ENCODE peak calls at places on chromosome X, in four cellular contexts. Z is HCT116, K is hepatocyte, Q is fibroblast of lung. L is an unnamed sample.

GRCh38 chrX:155662297-155662696 is 49.5 kb upstream of the TMLHE start:
- DNase-seq in K (no peak), Q (no peak), Z (no peak), L (peak)

GRCh38 chrX:78886550-78886949 is 58.6 kb upstream of the P2RY10 start:
- DNase-seq in Z (no peak), Q (no peak), K (peak), L (peak)

GRCh38 chrX:149903889-149904748 is 23.1 kb downstream of the MAGEA8 start:
- DNase-seq in K (peak), Z (no peak), Q (peak), L (peak)

GRCh38 chrX:149504226-149504914 is 736 bp downstream of the IDS start:
- DNase-seq in K (peak), Z (no peak), Q (no peak), L (peak)

GRCh38 chrX:134880866-134881265 is 109.9 kb upstream of the SMIM10 start:
- DNase-seq in K (no peak), Q (peak), Z (no peak), L (no peak)

GRCh38 chrX:85516131-85516530 is 136.7 kb upstream of the POF1B start:
- DNase-seq in Q (no peak), K (no peak), Z (no peak), L (no peak)

GRCh38 chrX:54452920-54453319 is 12.7 kb downstream of the TSR2 start:
- DNase-seq in Z (no peak), Q (peak), K (peak), L (peak)

GRCh38 chrX:136255543-136255942 is 4.3 kb upstream of the MAP7D3 start:
- DNase-seq in Z (no peak), K (no peak), Q (peak), L (no peak)

GRCh38 chrX:40102393-40103381 is 4.9 kb upstream of the BCOR start:
- DNase-seq in K (peak), Q (no peak), Z (no peak), L (no peak)

GRCh38 chrX:56279869-56280268 is 47.7 kb downstream of the KLF8 start:
- DNase-seq in K (no peak), Q (no peak), Z (no peak), L (no peak)

GRCh38 chrX:115642895-115643530 is 82.0 kb downstream of the PLS3 start:
- DNase-seq in Q (peak), K (peak), Z (peak), L (peak)

GRCh38 chrX:17082831-17083230 is 136.4 kb downstream of the REPS2 start:
- DNase-seq in K (peak), Q (peak), Z (peak), L (peak)

GRCh38 chrX:23887448-23887847 is 20.3 kb downstream of the APOO start:
- DNase-seq in Q (no peak), Z (no peak), K (no peak), L (no peak)

GRCh38 chrX:106608016-106608415 is 3.8 kb upstream of the RADX start:
- DNase-seq in Z (no peak), K (no peak), Q (no peak), L (no peak)

GRCh38 chrX:136353519-136354095 is 52.8 kb downstream of the ADGRG4 start:
- DNase-seq in K (no peak), Z (peak), Q (no peak), L (no peak)

GRCh38 chrX:24285082-24285481 is 28.8 kb downstream of the SUPT20HL2 start:
- DNase-seq in K (no peak), Q (no peak), Z (no peak), L (peak)

GRCh38 chrX:153519569-153520285 is 2.3 kb downstream of the ATP2B3 start:
- DNase-seq in K (no peak), Q (peak), Z (no peak), L (no peak)

GRCh38 chrX:153517421-153517820 is at the start of gene ATP2B3:
- DNase-seq in Z (no peak), Q (no peak), K (no peak), L (no peak)

GRCh38 chrX:153520286-153520917 is 3.0 kb downstream of the ATP2B3 start:
- DNase-seq in K (no peak), Z (no peak), Q (no peak), L (no peak)

GRCh38 chrX:153516055-153516454 is 1.4 kb upstream of the ATP2B3 start:
- DNase-seq in Z (no peak), Q (no peak), K (no peak), L (no peak)

GRCh38 chrX:153517941-153518834 is 746 bp downstream of the ATP2B3 start:
- DNase-seq in Z (no peak), Q (no peak), K (no peak), L (no peak)
- TF ChIP-seq EZH2 in Z (no peak), Q (peak), K (no peak), L (no peak)

GRCh38 chrX:13569479-13570244 is at the start of gene EGFL6:
- DNase-seq in Q (no peak), K (peak), Z (no peak), L (no peak)
- TF ChIP-seq EZH2 in Q (no peak), K (no peak), Z (no peak), L (no peak)

GRCh38 chrX:642436-643210 is 12.0 kb downstream of the SHOX start:
- DNase-seq in Q (no peak), Z (no peak), K (no peak), L (no peak)

GRCh38 chrX:643911-644303 is 13.3 kb downstream of the SHOX start:
- DNase-seq in K (no peak), Q (no peak), Z (no peak), L (no peak)

GRCh38 chrX:646228-646495 is 15.6 kb downstream of the SHOX start:
- DNase-seq in Q (no peak), K (no peak), Z (no peak), L (no peak)

GRCh38 chrX:645024-645376 is 14.4 kb downstream of the SHOX start:
- DNase-seq in Z (no peak), K (peak), Q (no peak), L (no peak)

GRCh38 chrX:644304-645023 is 13.9 kb downstream of the SHOX start:
- DNase-seq in K (no peak), Q (no peak), Z (no peak), L (no peak)
- TF ChIP-seq EZH2 in K (peak), Q (no peak), Z (no peak), L (no peak)

DNA sequence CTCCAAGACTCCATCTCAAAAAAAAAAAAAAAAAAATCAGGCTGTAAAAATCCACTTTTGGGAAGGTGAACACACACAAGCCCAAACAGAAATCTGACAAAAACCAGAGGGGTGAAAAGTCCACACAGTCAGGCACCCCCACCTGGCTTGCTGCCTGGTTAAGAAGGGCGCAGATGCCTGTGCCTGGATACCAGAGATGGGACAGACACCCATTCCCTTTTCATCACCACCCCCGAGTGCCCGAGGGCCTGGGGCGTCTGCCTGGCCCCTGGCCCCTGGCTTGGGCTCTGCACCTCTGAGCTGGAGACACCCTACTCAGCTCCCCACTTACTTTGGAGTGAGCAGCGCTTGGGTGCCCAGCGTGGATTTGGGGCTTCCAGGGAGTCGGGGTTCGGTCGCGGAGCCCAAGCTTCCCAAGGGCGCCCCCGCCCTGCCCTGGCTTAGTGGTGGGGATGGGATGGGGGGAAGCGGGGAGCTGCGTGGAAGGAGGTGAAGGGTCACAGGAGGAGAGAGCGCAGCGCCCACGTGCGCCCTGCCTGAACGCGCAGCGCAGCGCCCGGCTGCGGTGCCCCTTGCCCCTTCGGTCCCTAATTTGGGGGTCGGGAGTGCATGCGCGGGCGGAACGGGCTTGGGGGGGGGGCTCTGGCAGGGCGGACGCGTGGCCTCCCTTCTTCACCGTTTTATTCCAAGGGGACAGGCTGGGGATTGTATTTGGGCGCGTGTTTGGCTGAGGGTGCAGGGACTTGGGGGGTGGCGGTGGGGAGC is 11.3 kb downstream of the SHOX start:
- DNase-seq in Z (no peak), K (no peak), Q (no peak), L (no peak)
- TF ChIP-seq EZH2 in Z (no peak), K (no peak), Q (no peak), L (no peak)

DNA sequence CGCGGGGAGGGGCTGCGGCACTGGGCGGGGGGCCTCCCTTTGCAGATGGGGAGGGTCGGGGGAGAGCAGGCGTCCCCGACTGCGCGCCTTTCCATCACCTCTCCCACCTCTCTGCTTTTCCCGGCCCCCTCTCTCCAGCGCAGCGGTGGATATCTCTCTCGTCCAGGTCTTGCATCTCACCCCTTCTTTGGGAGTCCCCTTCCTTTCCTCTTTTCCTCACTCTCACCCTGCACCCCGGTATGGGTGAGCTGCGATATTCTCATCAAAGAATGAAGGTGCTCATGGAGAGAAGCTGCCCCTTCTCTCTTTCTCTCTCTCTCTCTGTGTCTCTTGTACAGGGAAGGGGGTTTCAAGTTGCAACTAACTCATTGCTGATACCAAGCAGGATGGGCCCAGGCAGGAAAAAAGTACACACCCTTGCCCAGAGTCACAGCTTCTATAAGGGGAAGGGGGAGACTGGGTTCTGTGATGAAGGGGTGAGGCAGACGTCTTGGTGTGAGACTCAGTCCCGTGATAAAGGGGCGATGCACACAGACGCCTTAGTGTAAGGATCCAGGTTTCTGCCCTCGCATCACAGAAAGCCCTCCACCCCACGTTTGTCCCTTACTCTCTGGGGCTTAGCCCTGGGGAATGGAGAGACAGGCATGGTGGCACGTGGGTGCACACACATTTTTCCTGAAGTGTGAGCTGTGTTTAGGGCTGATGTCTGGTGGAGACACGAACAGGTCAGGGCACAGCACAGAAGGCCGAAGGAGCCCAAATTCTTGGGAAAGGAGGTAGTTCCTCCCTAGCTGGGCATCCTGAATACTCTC is 84.1 kb upstream of the DHRSX start:
- DNase-seq in Q (no peak), Z (no peak), K (no peak), L (no peak)
- TF ChIP-seq EZH2 in Q (peak), Z (no peak), K (peak), L (peak)

L was measured in A673.